ENCODE peak calls at places on chromosomes 12 and 14, in six cellular contexts. R is H1, Q is mesenchymal stem cell, H is neuronal stem cell, U is IMR-90, K is mesendoderm. N is an unnamed sample.

GRCh38 chr12:59250766-59251165 is 330.5 kb upstream of the LRIG3 start:
- DNase-seq in R (no peak), Q (no peak), H (no peak), U (no peak), K (no peak), N (no peak)

GRCh38 chr12:107670999-107671643 is 14.5 kb upstream of the PWP1 start:
- DNase-seq in R (peak), Q (peak), H (no peak), U (peak), K (peak), N (no peak)

GRCh38 chr12:6215932-6216494 is 15.8 kb downstream of the CD9 start:
- DNase-seq in R (no peak), Q (peak), H (no peak), U (peak), K (peak), N (peak)

GRCh38 chr12:2343672-2344071 is 290.9 kb downstream of the CACNA1C start:
- DNase-seq in R (no peak), Q (peak), H (no peak), U (no peak), K (no peak), N (no peak)

GRCh38 chr14:90676356-90676755 is 139.9 kb downstream of the TTC7B start:
- DNase-seq in R (no peak), Q (no peak), H (no peak), U (peak), K (no peak), N (no peak)

GRCh38 chr14:105929327-105930081 is 403.1 kb downstream of the TMEM121 start:
- DNase-seq in R (no peak), Q (no peak), H (no peak), U (no peak), K (no peak), N (no peak)

GRCh38 chr12:24778486-24779304 is 170.2 kb downstream of the BCAT1 start:
- DNase-seq in R (no peak), Q (peak), H (peak), U (peak), K (peak), N (no peak)

GRCh38 chr12:104218935-104219334 is 3.4 kb downstream of the TXNRD1 start:
- DNase-seq in R (no peak), Q (peak), H (no peak), U (peak), K (no peak), N (peak)

GRCh38 chr12:38875571-38876228 is 29.7 kb downstream of the CPNE8 start:
- DNase-seq in R (no peak), Q (no peak), H (no peak), U (no peak), K (no peak), N (no peak)

GRCh38 chr12:108773798-108774788 is 42.8 kb upstream of the CORO1C start:
- DNase-seq in R (peak), Q (peak), H (no peak), U (peak), K (peak), N (peak)

GRCh38 chr12:111010061-111010460 is 89.7 kb upstream of the MYL2 start:
- DNase-seq in R (no peak), Q (no peak), H (no peak), U (no peak), K (no peak), N (no peak)

GRCh38 chr12:132886529-132887477 is 602 bp downstream of the CHFR start:
- DNase-seq in R (no peak), Q (peak), H (no peak), U (peak), K (peak), N (peak)

GRCh38 chr12:29673346-29673745 is 110.4 kb downstream of the TMTC1 start:
- DNase-seq in R (no peak), Q (no peak), H (no peak), U (peak), K (no peak), N (no peak)

GRCh38 chr12:132318618-132319033 is 10.8 kb downstream of the GALNT9 start:
- DNase-seq in R (no peak), Q (no peak), H (no peak), U (no peak), K (no peak), N (no peak)

DNA sequence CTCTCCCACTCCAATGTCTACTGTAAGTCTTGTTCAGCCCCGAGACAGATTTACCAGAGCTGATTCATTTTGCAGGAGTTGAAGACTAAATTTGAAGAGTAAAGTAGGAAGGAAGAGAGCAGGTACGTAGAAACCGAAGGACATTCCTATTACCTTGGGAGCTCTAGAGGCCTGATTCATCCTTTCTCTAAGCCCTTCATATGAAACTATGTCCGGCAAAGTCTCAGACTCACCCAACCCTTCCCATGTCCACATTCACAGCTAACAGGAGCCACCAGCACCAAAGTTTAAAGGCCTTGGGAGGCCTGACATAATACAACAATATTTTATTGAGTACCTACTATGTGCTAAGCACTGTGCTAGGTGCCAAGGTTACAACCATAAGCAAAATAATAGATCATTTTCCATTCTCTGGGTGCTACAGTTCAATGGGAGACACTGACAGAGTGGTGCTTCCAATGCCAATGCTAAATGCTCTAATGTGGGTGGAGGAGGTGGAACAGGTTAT is 86.6 kb downstream of the PHLDA1 start:
- DNase-seq in R (no peak), Q (no peak), H (no peak), U (no peak), K (no peak), N (no peak)
- H2BK5ac ChIP-seq in R (peak), Q (peak), H (no peak), U (peak), K (peak), N (peak)

DNA sequence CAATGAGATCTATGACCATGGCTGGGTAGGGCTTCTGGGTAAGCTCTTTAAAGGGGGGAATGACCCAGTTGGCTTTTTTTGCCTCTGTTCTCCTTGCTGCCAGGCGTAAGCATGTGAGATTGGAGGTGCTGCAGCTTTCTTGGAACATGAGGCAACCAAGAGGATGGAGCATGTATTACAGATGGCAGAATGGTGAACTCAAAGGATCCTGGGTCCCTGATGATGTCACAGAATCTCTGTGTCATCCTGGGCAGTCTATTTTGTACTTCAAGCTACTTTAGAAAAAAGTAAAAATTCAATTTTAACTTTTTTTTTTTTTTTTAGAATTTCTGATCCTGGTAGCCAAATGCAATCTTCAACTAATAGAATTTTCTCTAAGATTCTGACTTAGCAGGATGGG is 8.0 kb downstream of the KRT82 start:
- DNase-seq in R (no peak), Q (no peak), H (no peak), U (no peak), K (peak), N (no peak)
- H3K4me3 ChIP-seq in R (no peak), Q (no peak), H (no peak), U (no peak), K (no peak), N (no peak)

DNA sequence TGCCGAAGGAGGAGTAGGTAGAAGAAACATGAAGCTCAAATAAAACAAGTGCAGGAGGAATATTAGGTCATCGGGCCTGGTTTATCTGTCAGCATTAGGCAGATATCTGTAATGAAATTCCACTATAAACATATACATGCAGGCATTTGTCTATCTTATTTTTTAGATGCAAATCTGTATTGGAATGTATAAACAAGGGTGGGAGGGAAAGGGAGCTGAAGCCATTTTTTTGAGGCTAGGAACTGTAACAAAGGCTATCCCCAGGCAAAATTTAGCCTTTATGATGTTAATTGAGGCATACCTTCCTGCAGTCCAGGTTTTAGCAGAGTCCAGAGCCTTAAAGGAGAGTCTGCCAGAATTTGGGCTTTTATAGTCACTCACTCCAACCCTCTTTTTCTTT is 72.5 kb downstream of the PHLDA1 start:
- DNase-seq in R (no peak), Q (no peak), H (no peak), U (no peak), K (peak), N (peak)
- H2BK5ac ChIP-seq in R (peak), Q (no peak), H (no peak), U (no peak), K (no peak), N (no peak)

GRCh38 chr12:125688223-125688622 is 623.0 kb downstream of the AACS start:
- DNase-seq in R (no peak), Q (no peak), H (no peak), U (no peak), K (no peak), N (no peak)

GRCh38 chr12:125687820-125688219 is 622.6 kb downstream of the AACS start:
- DNase-seq in R (no peak), Q (no peak), H (no peak), U (no peak), K (no peak), N (no peak)

GRCh38 chr12:125688881-125689280 is 623.6 kb downstream of the AACS start:
- DNase-seq in R (no peak), Q (no peak), H (no peak), U (no peak), K (no peak), N (no peak)

GRCh38 chr12:125685885-125686284 is 620.6 kb downstream of the AACS start:
- DNase-seq in R (no peak), Q (no peak), H (no peak), U (no peak), K (no peak), N (no peak)

DNA sequence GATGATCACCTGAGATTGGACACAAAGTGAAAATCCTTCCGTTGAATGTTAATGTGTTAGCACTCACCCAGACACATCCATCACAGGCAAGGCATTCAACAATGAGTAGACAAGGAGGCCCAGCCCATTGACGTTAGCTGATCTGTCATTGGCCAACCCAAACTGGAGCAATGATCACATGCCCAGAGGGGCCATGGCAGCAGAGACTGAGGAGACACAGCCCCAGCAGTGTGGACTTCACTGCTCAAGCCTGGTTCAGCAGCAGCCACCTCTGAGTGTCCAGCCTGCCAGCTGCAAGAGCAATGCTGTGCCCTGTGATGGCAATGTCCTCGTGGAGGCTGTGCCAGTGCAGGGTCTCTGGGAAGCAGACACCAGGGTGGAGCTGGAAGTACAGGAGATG is 622.2 kb downstream of the AACS start:
- DNase-seq in R (no peak), Q (no peak), H (no peak), U (no peak), K (no peak), N (no peak)
- H3K4me3 ChIP-seq in R (no peak), Q (no peak), H (no peak), U (no peak), K (no peak), N (no peak)

DNA sequence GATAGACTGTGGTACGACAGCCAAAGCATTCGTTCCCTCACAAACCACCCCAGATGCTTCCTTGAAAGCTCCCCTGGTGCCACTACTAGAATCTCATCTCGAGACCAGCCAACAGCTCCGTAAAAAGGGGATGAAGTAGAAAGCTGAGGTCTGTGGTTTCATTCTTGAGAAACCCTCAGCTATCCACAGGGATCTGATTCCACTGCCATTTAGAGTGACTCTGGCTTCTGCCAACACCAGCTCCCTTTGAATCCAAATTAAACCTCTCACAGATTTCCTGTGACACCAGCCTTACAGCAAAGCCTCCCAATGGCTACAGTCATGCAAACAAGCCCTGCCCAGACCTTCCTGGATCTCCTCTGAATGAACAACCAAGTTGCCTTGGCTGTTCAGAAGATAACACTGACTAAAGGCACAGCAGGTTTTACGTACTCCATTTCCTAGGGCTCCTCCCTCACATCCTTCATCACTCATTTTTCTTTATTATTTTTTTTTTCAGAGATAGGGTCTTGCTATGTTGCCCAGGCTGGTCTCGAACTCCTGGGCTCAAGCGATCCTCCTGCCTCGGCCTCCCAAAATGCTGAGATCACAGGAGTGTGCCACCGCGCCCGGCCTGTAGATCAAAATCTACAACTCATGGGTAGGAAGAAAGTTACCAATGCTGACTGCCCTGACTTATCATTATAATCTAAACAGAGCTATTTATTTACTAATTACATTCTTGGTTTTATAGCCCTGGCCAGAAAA is 18.7 kb upstream of the FOXN3 start:
- DNase-seq in R (no peak), Q (no peak), H (no peak), U (no peak), K (no peak), N (no peak)
- H2BK5ac ChIP-seq in R (peak), Q (no peak), H (no peak), U (no peak), K (no peak), N (no peak)

DNA sequence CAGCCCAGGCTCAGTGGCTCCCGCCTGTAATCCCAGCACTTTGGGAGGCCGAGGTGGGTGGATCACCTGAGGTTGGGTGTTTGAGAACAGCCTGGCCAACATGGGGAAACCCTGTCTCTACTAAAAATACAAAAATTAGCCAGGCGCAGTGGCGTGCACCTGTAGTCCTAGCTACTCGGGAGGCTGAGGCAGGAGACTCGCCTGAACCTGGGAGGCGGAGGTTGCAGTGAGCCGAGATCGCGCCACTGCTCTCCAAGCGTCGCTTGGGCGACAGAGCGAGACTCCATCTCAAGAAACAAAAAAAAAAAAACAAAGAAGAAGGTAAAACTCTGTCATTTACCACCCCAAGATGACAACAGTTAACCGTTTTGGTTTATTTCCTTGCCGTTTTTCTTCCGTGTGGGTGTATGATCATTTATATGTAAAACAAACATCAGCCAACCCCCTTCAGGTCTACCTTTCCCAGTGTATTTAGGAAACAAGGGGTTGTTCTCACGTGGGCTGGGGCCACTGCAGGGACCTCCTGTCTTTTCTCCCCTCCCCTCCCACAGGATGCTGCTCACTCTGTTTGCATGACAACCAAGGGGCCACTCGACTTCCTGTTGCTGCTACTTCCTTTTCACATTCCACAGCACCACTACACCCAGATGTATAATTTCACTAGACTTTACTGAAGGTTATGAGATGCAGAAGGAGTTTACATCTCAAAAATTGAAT is 13.6 kb downstream of the TTC9 start:
- DNase-seq in R (peak), Q (no peak), H (no peak), U (no peak), K (peak), N (no peak)
- H3K4me3 ChIP-seq in R (no peak), Q (no peak), H (no peak), U (no peak), K (no peak), N (no peak)

GRCh38 chr14:74890262-74890661 is 8.5 kb downstream of the DLST start:
- DNase-seq in R (no peak), Q (no peak), H (no peak), U (no peak), K (no peak), N (no peak)

GRCh38 chr14:74881425-74882102 is at the start of gene DLST:
- DNase-seq in R (peak), Q (peak), H (peak), U (peak), K (peak), N (peak)

GRCh38 chr14:74882103-74882920 is 596 bp downstream of the DLST start:
- DNase-seq in R (no peak), Q (peak), H (peak), U (peak), K (peak), N (no peak)

GRCh38 chr14:74888164-74889158 is 6.7 kb downstream of the DLST start:
- DNase-seq in R (no peak), Q (peak), H (no peak), U (no peak), K (peak), N (peak)

DNA sequence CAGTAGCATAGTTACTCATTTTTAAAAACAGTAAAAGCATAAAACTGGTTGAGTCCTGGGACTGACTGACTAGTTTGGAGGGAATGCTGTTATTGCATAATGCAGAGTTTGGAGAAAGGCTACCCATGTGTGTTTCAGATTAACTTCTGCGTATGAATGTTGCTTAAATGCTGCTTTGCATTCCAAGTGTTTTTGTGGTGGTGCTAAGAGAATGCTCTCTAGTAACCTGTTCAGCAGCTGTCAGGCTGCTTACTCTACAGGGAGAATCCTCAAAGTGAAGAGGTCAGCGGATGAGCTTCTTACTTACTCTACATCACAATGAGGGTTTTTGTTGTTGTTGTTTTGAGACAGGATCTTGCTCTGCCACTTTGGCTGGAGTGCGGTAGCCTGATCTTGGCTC is 4.3 kb downstream of the DLST start:
- DNase-seq in R (no peak), Q (peak), H (no peak), U (peak), K (peak), N (peak)
- H2BK5ac ChIP-seq in R (no peak), Q (no peak), H (no peak), U (peak), K (no peak), N (no peak)

DNA sequence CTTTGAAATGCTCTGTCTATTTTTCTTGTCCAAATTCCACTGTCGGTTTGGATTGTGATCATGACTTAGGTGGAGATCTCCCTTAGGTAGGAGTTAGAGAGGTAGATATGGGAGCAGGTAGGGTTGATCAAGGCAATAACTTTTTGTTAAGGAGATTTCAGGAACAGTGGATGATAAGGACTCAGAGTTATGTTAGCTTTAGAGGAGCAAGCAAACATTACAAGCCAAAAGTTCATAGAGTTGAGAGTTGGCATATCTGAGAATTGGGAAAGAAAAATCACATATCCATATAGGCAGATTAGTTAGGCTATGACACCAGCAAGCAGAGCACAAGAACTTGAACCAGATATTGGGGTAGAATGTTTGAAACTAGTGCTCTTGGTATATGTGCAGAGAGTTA is 43.1 kb upstream of the C12orf75 start:
- DNase-seq in R (no peak), Q (no peak), H (no peak), U (no peak), K (no peak), N (no peak)
- H3K4me3 ChIP-seq in R (no peak), Q (no peak), H (no peak), U (no peak), K (no peak), N (no peak)

DNA sequence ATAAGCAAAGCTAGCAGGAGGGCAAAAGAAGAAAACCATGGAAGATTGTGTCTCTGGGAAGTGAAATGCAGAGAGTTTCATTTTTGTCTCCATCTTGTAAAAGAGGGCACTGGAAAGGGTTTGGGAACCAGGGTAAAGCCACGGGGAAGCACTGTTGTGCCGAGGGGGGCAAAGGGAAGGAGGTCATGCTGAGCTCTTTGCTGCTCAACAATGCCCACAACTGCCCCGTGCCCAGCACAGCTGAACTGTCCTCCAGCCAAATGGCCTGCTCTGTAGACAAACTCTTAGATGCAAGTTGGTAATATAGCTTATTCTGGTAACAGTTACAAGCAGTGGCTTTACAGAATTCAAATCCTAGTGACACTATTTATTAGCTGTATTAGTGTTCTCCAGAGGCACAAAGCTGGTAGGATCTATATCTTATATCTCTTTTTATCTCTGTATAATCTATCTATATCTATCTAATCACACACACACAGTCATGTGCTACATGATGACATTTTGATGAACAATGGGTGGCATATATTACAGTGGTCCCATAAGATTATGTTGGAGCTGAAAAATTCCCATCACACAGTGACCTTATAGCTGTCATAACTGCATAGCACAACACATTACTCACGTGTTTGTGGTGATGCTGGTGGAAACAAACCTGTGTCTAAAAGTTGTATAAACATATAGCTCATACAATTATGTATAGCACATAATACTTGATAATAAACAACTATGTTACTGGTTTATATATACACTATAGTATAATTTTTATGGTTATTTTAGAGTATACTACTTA is 203.4 kb upstream of the DDHD1 start:
- DNase-seq in R (no peak), Q (peak), H (no peak), U (peak), K (peak), N (peak)
- H2BK5ac ChIP-seq in R (peak), Q (peak), H (no peak), U (no peak), K (peak), N (no peak)

N was measured in trophoblast cell.